ENCODE peak calls at places on chromosomes 3 and 15, in seven cellular contexts. I, U, O, G, H, N and A are unnamed samples.

GRCh38 chr15:69784808-69785550 is 312.7 kb downstream of the TLE3 start:
- DNase-seq in I (no peak), O (no peak), H (peak), U (no peak), G (no peak), N (no peak), A (no peak)

GRCh38 chr3:124504332-124505059 is 225.8 kb upstream of the UMPS start:
- DNase-seq in I (peak), H (no peak), G (peak), U (no peak), O (no peak), N (no peak), A (peak)

GRCh38 chr3:58556761-58557181 is 19.8 kb upstream of the ACOX2 start:
- DNase-seq in N (no peak), H (no peak), I (no peak), O (no peak), U (no peak), G (no peak), A (no peak)

GRCh38 chr15:73637527-73637926 is 4.3 kb upstream of the NPTN start:
- DNase-seq in I (no peak), G (no peak), H (no peak), U (no peak), O (no peak), N (no peak), A (no peak)

GRCh38 chr3:149588909-149589308 is 68.9 kb downstream of the WWTR1 start:
- DNase-seq in U (no peak), G (no peak), N (no peak), I (no peak), O (no peak), H (no peak), A (no peak)

GRCh38 chr3:52452570-52453221 is 1.1 kb downstream of the TNNC1 start:
- DNase-seq in U (no peak), G (no peak), I (no peak), O (no peak), H (no peak), N (peak), A (no peak)

GRCh38 chr3:101095703-101096102 is 102.5 kb upstream of the ABI3BP start:
- DNase-seq in I (no peak), U (no peak), N (no peak), O (no peak), G (no peak), H (no peak), A (no peak)

GRCh38 chr15:31020542-31020941 is 29.1 kb upstream of the MTMR10 start:
- DNase-seq in U (no peak), H (no peak), O (no peak), N (no peak), I (no peak), G (no peak), A (no peak)

GRCh38 chr15:28989239-28989830 is 103.6 kb downstream of the APBA2 start:
- DNase-seq in I (no peak), H (peak), U (peak), G (no peak), O (no peak), N (no peak), A (no peak)

GRCh38 chr3:33006571-33007286 is 55.3 kb downstream of the CCR4 start:
- DNase-seq in H (no peak), N (no peak), U (no peak), G (no peak), O (no peak), I (no peak), A (no peak)

GRCh38 chr3:33004961-33005360 is 53.5 kb downstream of the CCR4 start:
- DNase-seq in U (no peak), H (no peak), I (no peak), O (no peak), G (no peak), N (no peak), A (no peak)

GRCh38 chr3:33006081-33006480 is 54.6 kb downstream of the CCR4 start:
- DNase-seq in O (no peak), I (no peak), H (no peak), G (no peak), N (no peak), U (no peak), A (no peak)

GRCh38 chr3:33008282-33008681 is 56.8 kb downstream of the CCR4 start:
- DNase-seq in G (no peak), U (no peak), O (no peak), I (no peak), N (no peak), H (no peak), A (no peak)

GRCh38 chr3:33007776-33008175 is 56.3 kb downstream of the CCR4 start:
- DNase-seq in G (no peak), N (no peak), U (no peak), O (no peak), H (no peak), I (no peak), A (no peak)
- H3K4me3 ChIP-seq in G (no peak), N (no peak), U (no peak), O (no peak), H (no peak), I (no peak), A (no peak)

DNA sequence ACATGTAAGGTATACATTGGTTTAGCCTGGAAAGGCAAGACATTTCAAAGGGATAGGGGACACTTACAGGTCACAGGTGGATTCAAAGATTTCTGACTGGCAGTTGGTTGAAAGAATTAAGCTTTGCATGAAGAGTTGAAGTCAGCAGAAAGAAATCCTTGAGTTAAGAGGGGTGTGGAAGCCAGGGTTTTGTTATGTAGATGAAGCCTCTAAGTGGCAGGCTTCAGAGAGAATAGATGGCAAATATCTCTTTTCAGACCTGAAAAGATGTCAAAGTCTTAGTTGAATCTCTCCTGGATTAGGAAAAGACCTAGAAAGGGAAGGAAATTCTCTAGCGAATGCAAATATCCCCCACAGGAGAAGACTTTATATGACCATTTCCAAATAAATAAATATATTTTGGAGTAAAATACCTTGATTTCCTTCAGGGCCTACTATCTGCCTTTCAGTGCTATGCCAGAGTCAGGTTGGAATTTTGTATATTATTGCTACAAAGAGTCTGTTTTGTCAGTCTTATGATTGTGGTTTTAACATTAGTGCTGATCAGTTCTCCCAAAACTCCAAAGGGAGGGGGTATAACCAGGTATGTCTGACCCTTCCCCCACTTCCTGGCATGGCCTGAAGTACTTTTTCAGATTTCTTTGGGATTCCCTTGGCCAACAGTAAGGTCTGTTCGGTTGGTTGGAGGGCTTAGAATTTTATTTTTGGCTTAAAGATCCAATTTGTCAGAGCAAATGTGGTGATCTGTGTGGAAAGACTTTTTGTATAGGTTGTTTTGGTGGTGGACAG is 286.4 kb downstream of the LRTM1 start:
- DNase-seq in G (no peak), O (no peak), U (no peak), H (no peak), N (no peak), I (no peak), A (no peak)
- H3K27ac ChIP-seq in G (no peak), O (no peak), U (no peak), H (no peak), N (no peak), I (no peak), A (no peak)

GRCh38 chr3:74617786-74618185 is 3.3 kb upstream of the CNTN3 start:
- DNase-seq in G (no peak), U (no peak), H (no peak), O (no peak), I (no peak), N (no peak), A (no peak)

GRCh38 chr3:74613566-74613965 is 893 bp downstream of the CNTN3 start:
- DNase-seq in N (no peak), H (no peak), G (no peak), O (no peak), U (no peak), I (no peak), A (peak)

GRCh38 chr3:74613060-74613459 is 1.4 kb downstream of the CNTN3 start:
- DNase-seq in H (no peak), O (no peak), I (no peak), G (no peak), N (no peak), U (no peak), A (no peak)

GRCh38 chr3:74614133-74614967 is at the start of gene CNTN3:
- DNase-seq in O (peak), N (peak), I (peak), H (no peak), G (no peak), U (peak), A (peak)
- H3K4me3 ChIP-seq in O (peak), N (peak), I (peak), H (peak), G (peak), U (peak), A (peak)

GRCh38 chr3:128567141-128567540 is 74.1 kb upstream of the GATA2 start:
- DNase-seq in G (no peak), U (no peak), N (no peak), O (no peak), I (peak), H (no peak), A (no peak)

GRCh38 chr3:128569756-128570155 is 76.8 kb upstream of the GATA2 start:
- DNase-seq in U (no peak), H (no peak), I (no peak), N (no peak), G (no peak), O (no peak), A (no peak)

GRCh38 chr3:128567705-128568356 is 74.8 kb upstream of the GATA2 start:
- DNase-seq in H (no peak), N (no peak), I (peak), O (no peak), G (no peak), U (no peak), A (no peak)

GRCh38 chr3:128572013-128572412 is 78.6 kb downstream of the RPN1 start:
- DNase-seq in G (no peak), U (no peak), I (no peak), N (no peak), H (no peak), O (no peak), A (no peak)

DNA sequence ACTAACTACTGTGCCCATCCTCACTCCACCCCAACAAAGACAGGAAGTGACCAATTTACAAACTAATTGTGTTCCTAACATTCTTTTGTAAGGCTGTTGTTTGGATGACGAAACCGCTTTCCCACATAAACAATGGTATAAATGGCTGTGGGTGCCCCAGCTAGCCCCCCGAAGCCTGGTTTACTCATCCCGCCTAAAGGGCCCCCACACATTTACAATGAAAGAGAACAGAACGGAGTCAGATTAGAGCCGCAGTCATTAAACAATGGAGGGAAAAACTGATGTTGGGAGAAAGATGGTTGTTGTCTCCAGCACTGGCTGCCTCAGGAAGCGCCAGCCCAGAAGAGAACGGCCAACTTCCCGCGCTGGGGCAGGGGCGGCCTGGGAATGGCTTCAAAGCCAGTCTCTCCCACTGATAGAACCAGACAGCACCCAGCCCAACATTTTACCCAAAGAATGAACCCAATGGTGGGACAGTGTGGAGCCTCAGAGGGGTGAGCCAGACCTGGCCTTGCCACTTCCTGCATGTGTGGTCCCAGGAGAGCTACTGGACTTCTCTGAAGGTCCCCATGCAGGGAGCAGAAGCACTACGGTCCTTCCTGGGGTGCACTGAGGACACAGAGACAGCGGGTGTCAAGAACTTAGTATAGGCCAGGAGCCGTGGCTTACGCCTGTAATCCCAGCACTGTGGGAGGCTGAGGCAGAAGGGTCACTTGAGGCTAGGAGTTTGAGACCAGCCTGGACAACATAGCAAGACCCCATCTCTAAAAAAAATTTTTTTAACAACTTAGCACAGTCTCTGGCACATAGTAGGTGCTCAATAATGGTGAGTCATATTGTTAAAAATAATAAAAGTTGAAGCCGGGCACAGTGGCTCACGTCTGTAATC is 75.8 kb upstream of the GATA2 start:
- DNase-seq in H (no peak), O (no peak), U (no peak), I (no peak), N (no peak), G (no peak), A (no peak)
- H3K27ac ChIP-seq in H (no peak), O (peak), U (no peak), I (no peak), N (no peak), G (no peak), A (no peak)

GRCh38 chr15:39243396-39243795 is 337.5 kb upstream of the THBS1 start:
- DNase-seq in O (no peak), I (no peak), G (no peak), U (no peak), N (no peak), H (no peak), A (no peak)
- H3K4me3 ChIP-seq in O (no peak), I (no peak), G (no peak), U (no peak), N (no peak), H (no peak), A (no peak)

GRCh38 chr3:50157821-50158556 is 2.9 kb downstream of the SEMA3F start:
- DNase-seq in G (no peak), N (no peak), H (no peak), I (no peak), U (no peak), O (no peak), A (no peak)
- H3K27ac ChIP-seq in G (peak), N (peak), H (no peak), I (no peak), U (no peak), O (peak), A (no peak)

DNA sequence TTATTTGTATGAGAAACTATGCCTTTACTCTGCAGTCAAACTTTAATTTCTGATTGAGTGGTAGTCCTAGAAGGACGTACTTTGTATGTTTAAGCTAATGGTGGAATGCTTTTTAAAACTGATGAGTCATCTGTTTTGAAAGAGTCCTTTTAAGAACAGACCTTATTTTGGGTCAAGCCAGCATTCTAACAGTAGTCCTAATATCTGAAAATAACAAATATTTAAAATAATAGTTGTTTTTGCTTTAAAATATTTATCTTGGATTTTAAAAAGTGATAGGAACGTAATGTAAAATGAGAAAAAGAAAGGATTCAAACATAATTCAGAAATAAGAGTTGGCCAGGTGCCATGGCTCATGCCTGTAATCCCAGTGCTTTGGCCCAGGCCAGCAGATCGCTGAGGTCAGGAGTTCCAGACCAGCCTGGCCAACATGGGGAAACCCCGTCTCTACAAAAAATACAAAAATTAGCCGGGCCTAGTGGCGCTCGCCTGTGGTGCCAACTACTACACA is 1.3 kb upstream of the LRRC58 start:
- DNase-seq in G (no peak), I (peak), H (no peak), U (no peak), O (peak), N (no peak), A (peak)
- H3K4me3 ChIP-seq in G (peak), I (no peak), H (no peak), U (peak), O (peak), N (peak), A (no peak)

DNA sequence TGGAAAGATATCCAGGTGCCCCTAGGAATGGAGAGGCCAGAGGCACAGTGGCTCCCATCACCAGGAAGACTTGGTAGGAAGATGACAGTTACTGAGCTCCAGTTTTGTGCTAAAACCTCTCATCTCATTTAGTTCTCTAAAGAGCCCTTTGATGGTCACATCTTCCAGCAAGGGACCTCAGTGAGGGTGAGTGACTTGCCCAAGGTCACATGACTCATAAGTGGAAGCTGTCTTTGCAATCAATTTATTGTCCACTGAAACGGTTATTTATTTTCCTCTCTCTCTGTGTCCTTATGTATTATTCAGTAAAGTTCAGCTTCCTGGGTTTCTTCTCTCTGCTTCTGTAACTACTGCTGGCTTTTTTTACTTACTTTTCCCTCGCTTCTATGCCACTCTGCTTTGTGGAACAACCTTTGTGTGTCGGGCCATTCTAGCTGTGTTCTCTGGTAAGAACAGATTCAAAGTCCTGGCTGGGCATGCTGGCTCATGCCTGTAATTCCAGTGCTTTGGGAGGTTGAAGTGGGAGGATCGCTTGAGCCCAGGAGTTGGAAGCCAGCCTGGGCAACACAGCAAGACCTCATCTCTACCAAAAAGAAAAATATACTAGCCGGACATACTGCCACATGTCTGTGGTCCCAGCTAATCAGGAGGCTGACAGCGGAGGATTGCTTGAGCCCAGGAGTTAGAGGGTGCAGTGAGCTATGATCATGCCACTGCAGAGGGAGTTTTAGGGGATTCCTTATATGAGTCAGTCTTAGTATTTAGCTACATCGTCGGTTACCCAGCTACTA is 55.9 kb downstream of the PDIA5 start:
- DNase-seq in I (peak), G (no peak), H (no peak), O (no peak), U (no peak), N (no peak), A (no peak)
- H3K27ac ChIP-seq in I (no peak), G (no peak), H (no peak), O (no peak), U (no peak), N (no peak), A (no peak)

GRCh38 chr3:122019493-122019892 is 2.6 kb downstream of the ILDR1 start:
- DNase-seq in H (no peak), G (no peak), O (no peak), I (no peak), U (no peak), N (no peak), A (no peak)

GRCh38 chr3:122024800-122025199 is 2.8 kb upstream of the ILDR1 start:
- DNase-seq in G (no peak), U (no peak), H (no peak), N (no peak), O (no peak), I (no peak), A (no peak)

GRCh38 chr3:122023335-122023734 is 1.3 kb upstream of the ILDR1 start:
- DNase-seq in O (no peak), N (no peak), G (no peak), U (no peak), H (no peak), I (no peak), A (no peak)

GRCh38 chr3:122021037-122021436 is 1.0 kb downstream of the ILDR1 start:
- DNase-seq in N (no peak), G (no peak), O (no peak), U (no peak), I (no peak), H (no peak), A (no peak)

DNA sequence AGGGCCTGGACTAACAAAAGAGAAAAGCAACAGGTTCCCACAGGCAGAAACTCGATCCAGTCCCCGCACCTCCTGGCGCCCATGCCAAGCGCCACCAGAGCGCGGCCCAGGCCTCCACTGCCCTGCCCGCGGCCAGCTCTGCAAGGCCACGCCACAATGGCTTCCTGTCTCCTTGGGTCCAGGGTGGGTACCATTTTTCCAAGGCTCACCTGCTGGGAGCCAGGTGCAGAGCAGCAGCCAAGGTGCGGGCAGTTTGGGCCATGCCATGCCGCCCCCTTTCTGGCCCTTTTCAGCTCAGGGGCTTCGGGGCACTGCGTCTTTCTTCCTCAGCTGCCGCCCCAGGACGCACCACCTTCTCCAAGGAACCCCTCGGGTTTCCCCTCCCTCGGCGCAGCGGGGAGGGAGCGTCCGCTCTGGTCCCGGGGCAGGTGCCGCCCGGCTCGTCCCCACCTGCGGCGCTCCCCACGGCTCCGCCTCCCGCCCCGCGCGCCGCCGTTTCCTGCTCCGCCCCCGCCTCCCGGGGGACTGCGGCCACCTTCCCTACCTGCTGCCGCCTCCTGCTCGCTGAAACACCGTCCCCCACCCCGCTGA is at the start of gene ILDR1:
- DNase-seq in N (no peak), G (no peak), I (no peak), U (no peak), O (peak), H (no peak), A (peak)
- H3K4me3 ChIP-seq in N (no peak), G (peak), I (no peak), U (no peak), O (peak), H (no peak), A (peak)